ENCODE peak calls at places on chromosomes 2 and 18, in five cellular contexts. Z is myocyte, P is putamen, I is T-helper 2 cell, B is ELF-1. Q is an unnamed sample.

GRCh38 chr2:133167990-133168389 is 400.3 kb downstream of the NCKAP5 start:
- DNase-seq in I (no peak), P (no peak), Z (no peak), B (no peak), Q (no peak)

GRCh38 chr2:180707867-180708205 is 272.6 kb upstream of the UBE2E3 start:
- DNase-seq in I (no peak), P (no peak), Z (peak), B (no peak), Q (no peak)

GRCh38 chr18:23207191-23207955 is 72.1 kb downstream of the CABLES1 start:
- DNase-seq in Z (no peak), B (peak), I (no peak), P (no peak), Q (no peak)

GRCh38 chr2:68849579-68850030 is 21.6 kb downstream of the BMP10 start:
- DNase-seq in B (no peak), Z (no peak), P (no peak), I (no peak), Q (no peak)

GRCh38 chr2:28406276-28407096 is 13.8 kb downstream of the FOSL2 start:
- DNase-seq in B (peak), P (no peak), Z (no peak), I (no peak), Q (no peak)

GRCh38 chr2:232698552-232699091 is 1.5 kb downstream of the GIGYF2 start:
- DNase-seq in I (no peak), Z (no peak), P (no peak), B (no peak), Q (no peak)

GRCh38 chr18:48680871-48681270 is 142.0 kb downstream of the CTIF start:
- DNase-seq in I (no peak), P (peak), Z (no peak), B (peak), Q (no peak)

GRCh38 chr2:97740590-97741182 is 27.3 kb downstream of the ZAP70 start:
- DNase-seq in B (peak), P (no peak), Z (no peak), I (no peak), Q (no peak)

GRCh38 chr2:28377201-28377816 is 15.3 kb upstream of the FOSL2 start:
- DNase-seq in B (no peak), I (no peak), P (no peak), Z (no peak), Q (no peak)

GRCh38 chr2:234032301-234032856 is 18.1 kb upstream of the SPP2 start:
- DNase-seq in Z (no peak), P (no peak), B (no peak), I (no peak), Q (no peak)

GRCh38 chr2:204545861-204546773 is 842 bp downstream of the PARD3B start:
- DNase-seq in Z (no peak), B (peak), I (no peak), P (no peak), Q (no peak)

GRCh38 chr2:232230557-232230956 is 148.0 kb upstream of the ALPP start:
- DNase-seq in I (no peak), P (no peak), Z (peak), B (peak), Q (no peak)

GRCh38 chr2:240303896-240304745 is 131.3 kb upstream of the GPC1 start:
- DNase-seq in Z (no peak), P (no peak), B (no peak), I (no peak), Q (no peak)

GRCh38 chr2:134189009-134189717 is 64.7 kb upstream of the MGAT5 start:
- DNase-seq in B (no peak), Z (peak), I (no peak), P (no peak), Q (no peak)

GRCh38 chr2:167398791-167399371 is 510.6 kb downstream of the XIRP2 start:
- DNase-seq in Z (no peak), I (no peak), B (no peak), P (no peak), Q (no peak)

GRCh38 chr2:105102963-105103421 is 65.1 kb downstream of the MRPS9 start:
- DNase-seq in B (peak), P (no peak), I (no peak), Z (peak), Q (no peak)

GRCh38 chr2:148901142-148901541 is 26.1 kb downstream of the KIF5C start:
- DNase-seq in P (no peak), I (no peak), B (no peak), Z (no peak), Q (no peak)

GRCh38 chr2:137948894-137949293 is 15.4 kb upstream of the HNMT start:
- DNase-seq in B (no peak), Z (no peak), I (no peak), P (no peak), Q (no peak)

GRCh38 chr2:223648755-223649154 is 46.6 kb upstream of the SCG2 start:
- DNase-seq in I (no peak), B (no peak), P (no peak), Z (no peak), Q (no peak)

GRCh38 chr2:101296314-101296809 is 12.1 kb downstream of the RNF149 start:
- DNase-seq in P (no peak), I (no peak), Z (no peak), B (no peak), Q (no peak)

GRCh38 chr18:36316246-36316645 is 18.7 kb downstream of the FHOD3 start:
- DNase-seq in P (no peak), B (no peak), I (no peak), Z (no peak), Q (no peak)

GRCh38 chr18:13302611-13303267 is 84.2 kb downstream of the LDLRAD4 start:
- DNase-seq in P (no peak), B (no peak), Z (no peak), I (no peak), Q (no peak)

GRCh38 chr18:8423051-8423558 is 186.1 kb upstream of the RAB12 start:
- DNase-seq in B (peak), P (no peak), Z (peak), I (no peak), Q (no peak)

GRCh38 chr18:55064760-55065159 is 105.5 kb upstream of the CCDC68 start:
- DNase-seq in Z (no peak), B (no peak), I (no peak), P (no peak), Q (no peak)

GRCh38 chr2:218033208-218033589 is 30.4 kb upstream of the TNS1 start:
- DNase-seq in B (no peak), I (no peak), Z (no peak), P (no peak), Q (no peak)

GRCh38 chr2:215418064-215418963 is 17.6 kb downstream of the FN1 start:
- DNase-seq in Z (no peak), P (no peak), I (no peak), B (no peak), Q (no peak)